ENCODE peak calls at places on chromosomes 3 and 15, in four cellular contexts. Q is fibroblast of lung, F is A549, K is BJ. P is an unnamed sample.

GRCh38 chr3:56547486-56547885 is 9.5 kb upstream of the CCDC66 start:
- DNase-seq in Q (peak), F (peak), K (no peak), P (no peak)

GRCh38 chr3:146227486-146227885 is 23.4 kb downstream of the PLSCR4 start:
- DNase-seq in Q (no peak), F (no peak), K (no peak), P (no peak)

GRCh38 chr3:17942856-17943255 is 200.4 kb upstream of the TBC1D5 start:
- DNase-seq in Q (no peak), F (no peak), K (no peak), P (no peak)

GRCh38 chr15:71937650-71938311 is 127.4 kb downstream of the NR2E3 start:
- DNase-seq in Q (no peak), F (no peak), K (no peak), P (no peak)

GRCh38 chr3:177618873-177619771 is 421.8 kb upstream of the TBL1XR1 start:
- DNase-seq in Q (peak), F (no peak), K (no peak), P (no peak)

GRCh38 chr3:132785292-132785691 is 63.1 kb upstream of the NPHP3 start:
- DNase-seq in Q (peak), F (no peak), K (peak), P (no peak)

GRCh38 chr3:170749185-170749584 is 120.8 kb downstream of the RPL22L1 start:
- DNase-seq in Q (no peak), F (no peak), K (no peak), P (no peak)

GRCh38 chr15:57624730-57625129 is 33.0 kb downstream of the MYZAP start:
- DNase-seq in Q (no peak), F (no peak), K (no peak), P (no peak)

GRCh38 chr15:74780983-74781672 is 752 bp upstream of the CSK start:
- DNase-seq in Q (peak), F (no peak), K (no peak), P (no peak)

GRCh38 chr3:175200391-175200790 is 341.3 kb downstream of the NAALADL2 start:
- DNase-seq in Q (no peak), F (no peak), K (no peak), P (no peak)

GRCh38 chr3:21954709-21955108 is 203.7 kb upstream of the ZNF385D start:
- DNase-seq in Q (peak), F (no peak), K (peak), P (no peak)

GRCh38 chr3:13045904-13046568 is 27.2 kb downstream of the IQSEC1 start:
- DNase-seq in Q (no peak), F (no peak), K (no peak), P (no peak)

GRCh38 chr15:68207176-68207935 is 2.2 kb upstream of the CALML4 start:
- DNase-seq in Q (no peak), F (no peak), K (no peak), P (no peak)

GRCh38 chr3:171565671-171566070 is 105.5 kb upstream of the TNIK start:
- DNase-seq in Q (peak), F (no peak), K (no peak), P (no peak)

GRCh38 chr15:72206677-72207000 is 9.1 kb upstream of the GRAMD2A start:
- DNase-seq in Q (no peak), F (no peak), K (no peak), P (no peak)

GRCh38 chr3:138046955-138047354 is 37.0 kb downstream of the CLDN18 start:
- DNase-seq in Q (no peak), F (no peak), K (no peak), P (no peak)

GRCh38 chr3:115280531-115280930 is 133.4 kb upstream of the ZBTB20 start:
- DNase-seq in Q (no peak), F (no peak), K (no peak), P (no peak)

GRCh38 chr15:63291507-63291906 is 14.1 kb downstream of the APH1B start:
- DNase-seq in Q (peak), F (peak), K (peak), P (no peak)

GRCh38 chr3:55364426-55364825 is 122.7 kb downstream of the WNT5A start:
- DNase-seq in Q (no peak), F (no peak), K (peak), P (no peak)

GRCh38 chr3:167814441-167814951 is 79.0 kb downstream of the SERPINI1 start:
- DNase-seq in Q (peak), F (peak), K (peak), P (no peak)

GRCh38 chr3:45683417-45684326 is 5.5 kb upstream of the SACM1L start:
- DNase-seq in Q (no peak), F (peak), K (no peak), P (no peak)

GRCh38 chr3:183202004-183202722 is 39.6 kb upstream of the LAMP3 start:
- DNase-seq in Q (no peak), F (no peak), K (no peak), P (no peak)

GRCh38 chr3:152200476-152201422 is 68.0 kb upstream of the MBNL1 start:
- DNase-seq in Q (no peak), F (no peak), K (no peak), P (no peak)

GRCh38 chr3:52093751-52094525 is 37.6 kb upstream of the DUSP7 start:
- DNase-seq in Q (peak), F (no peak), K (no peak), P (no peak)

GRCh38 chr15:49645937-49646336 is 25.1 kb downstream of the DTWD1 start:
- DNase-seq in Q (peak), F (peak), K (no peak), P (peak)

DNA sequence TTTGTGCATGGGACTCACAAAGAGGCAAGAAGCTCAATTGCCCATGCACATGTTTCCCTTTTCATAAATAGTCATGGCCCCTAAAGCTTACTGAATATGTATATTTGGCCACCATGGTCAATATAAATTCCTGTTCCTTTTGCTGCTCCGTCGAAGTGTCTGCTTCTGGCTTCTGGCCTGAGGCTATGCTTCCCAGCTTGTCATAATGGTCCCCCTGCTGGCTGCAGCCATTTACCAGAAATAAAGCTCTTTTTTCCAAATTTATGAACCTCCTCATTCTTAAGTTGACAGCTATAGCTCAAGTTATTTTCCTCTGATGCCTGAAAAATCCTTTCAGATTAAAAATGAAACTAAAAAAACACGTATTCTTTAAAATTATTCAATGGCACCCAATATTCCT is 602.1 kb downstream of the VGLL3 start:
- DNase-seq in Q (no peak), F (peak), K (no peak), P (no peak)
- TF ChIP-seq CTCF in Q (no peak), F (no peak), K (no peak), P (no peak)

GRCh38 chr3:72655758-72656157 is 192.5 kb downstream of the SHQ1 start:
- DNase-seq in Q (no peak), F (no peak), K (no peak), P (no peak)
- TF ChIP-seq CTCF in Q (no peak), F (no peak), K (no peak), P (no peak)

GRCh38 chr15:90545095-90545494 is 15.4 kb downstream of the CRTC3 start:
- DNase-seq in Q (no peak), F (peak), K (no peak), P (no peak)
- TF ChIP-seq CTCF in Q (no peak), F (peak), K (no peak), P (no peak)

DNA sequence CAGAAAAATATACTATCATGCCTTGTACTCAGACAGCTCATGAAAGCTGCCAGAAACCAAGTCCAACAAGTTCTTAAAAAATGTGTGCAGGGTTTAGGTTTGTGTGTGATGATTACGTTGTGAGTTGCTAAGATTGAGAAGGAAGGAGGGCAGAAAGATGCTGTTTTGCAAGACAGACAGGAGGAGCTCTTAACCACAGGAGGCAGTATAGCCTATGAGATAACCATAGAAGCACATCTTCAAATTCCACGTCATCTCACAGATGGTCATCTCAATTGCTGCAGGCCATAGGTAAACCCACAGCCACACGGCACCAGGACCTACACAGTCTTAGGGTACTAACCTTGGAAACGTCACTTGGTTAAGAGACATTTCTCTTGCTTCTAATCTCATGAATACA is 192.0 kb downstream of the STT3B start:
- DNase-seq in Q (peak), F (peak), K (no peak), P (no peak)
- TF ChIP-seq CTCF in Q (peak), F (no peak), K (peak), P (no peak)

GRCh38 chr3:136070953-136071949 is 105.7 kb downstream of the PPP2R3A start:
- DNase-seq in Q (peak), F (no peak), K (peak), P (no peak)
- TF ChIP-seq CTCF in Q (no peak), F (peak), K (no peak), P (peak)

GRCh38 chr3:34619990-34620389 is 821.6 kb downstream of the PDCD6IP start:
- DNase-seq in Q (no peak), F (peak), K (no peak), P (no peak)
- TF ChIP-seq CTCF in Q (no peak), F (no peak), K (no peak), P (no peak)

DNA sequence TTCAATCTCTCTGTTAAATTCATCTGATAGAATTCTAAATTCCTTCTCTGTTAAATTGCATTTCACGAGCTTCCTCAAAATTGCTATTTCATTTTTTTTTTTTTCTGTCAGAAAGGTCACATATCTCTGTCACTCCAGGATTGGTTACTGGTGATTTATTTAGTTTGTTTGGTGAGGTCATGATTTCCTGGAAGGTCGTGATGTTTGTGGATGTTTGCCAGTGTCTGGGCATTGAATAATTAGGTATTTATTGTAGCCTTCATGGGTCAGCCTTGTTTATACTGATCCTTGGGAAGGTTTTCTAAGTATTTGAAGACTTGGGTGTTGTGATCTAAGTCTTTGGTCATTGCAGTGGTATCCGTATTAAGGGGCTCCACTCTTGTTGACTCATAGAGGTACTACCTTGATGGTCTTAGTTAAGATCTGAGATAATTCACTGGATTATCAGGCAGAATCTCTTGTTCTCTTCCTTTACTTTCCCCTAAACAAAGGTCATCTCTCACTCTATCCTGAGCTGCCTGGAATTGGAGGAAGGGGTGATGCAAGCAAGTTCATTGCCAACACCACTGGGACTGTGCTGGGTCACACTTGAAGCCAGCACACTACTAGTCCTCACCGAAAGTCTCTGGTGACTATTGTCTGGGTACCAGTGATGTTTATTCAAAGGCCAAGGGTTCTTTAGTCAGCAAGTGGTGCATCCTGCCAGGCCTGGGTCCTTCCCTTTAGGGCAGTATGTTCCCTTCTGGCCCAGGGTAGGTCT is 231.1 kb downstream of the GBE1 start:
- DNase-seq in Q (no peak), F (no peak), K (no peak), P (no peak)
- TF ChIP-seq CTCF in Q (no peak), F (no peak), K (no peak), P (no peak)

GRCh38 chr3:71176366-71176765 is 407.2 kb downstream of the FOXP1 start:
- DNase-seq in Q (no peak), F (no peak), K (no peak), P (no peak)
- TF ChIP-seq CTCF in Q (no peak), F (no peak), K (no peak), P (no peak)

GRCh38 chr3:197450295-197450694 is 105.5 kb downstream of the BDH1 start:
- DNase-seq in Q (no peak), F (no peak), K (no peak), P (no peak)

GRCh38 chr3:197458179-197458707 is 97.5 kb downstream of the BDH1 start:
- DNase-seq in Q (no peak), F (peak), K (no peak), P (no peak)

GRCh38 chr3:197456271-197457091 is 99.3 kb downstream of the BDH1 start:
- DNase-seq in Q (peak), F (peak), K (peak), P (peak)

GRCh38 chr3:197458906-197459470 is 96.8 kb downstream of the BDH1 start:
- DNase-seq in Q (no peak), F (no peak), K (no peak), P (no peak)

GRCh38 chr3:197454014-197454413 is 101.8 kb downstream of the BDH1 start:
- DNase-seq in Q (peak), F (peak), K (no peak), P (no peak)
- TF ChIP-seq CTCF in Q (no peak), F (peak), K (peak), P (no peak)